ENCODE peak calls at places on chromosome 16, in seven cellular contexts. Y is left colon, P is substantia nigra, C is T-helper 1 cell, W is AG04449, T is cardiac septum, G is left ventricle myocardium inferior. E is an unnamed sample.

GRCh38 chr16:30523768-30524574 is 2.4 kb downstream of the ZNF768 start:
- DNase-seq in G (peak), P (no peak), C (no peak), W (no peak), T (no peak), Y (no peak), E (no peak)

GRCh38 chr16:30953511-30954124 is 3.9 kb upstream of the SETD1A start:
- DNase-seq in C (no peak), T (no peak), Y (peak), W (no peak), P (peak), G (no peak), E (peak)

GRCh38 chr16:70749681-70750601 is 51.0 kb downstream of the VAC14 start:
- DNase-seq in G (no peak), Y (no peak), T (no peak), W (no peak), P (peak), C (no peak), E (peak)

GRCh38 chr16:27273670-27274522 is 5.3 kb upstream of the NSMCE1 start:
- DNase-seq in Y (no peak), W (no peak), P (no peak), G (no peak), T (no peak), C (no peak), E (no peak)

GRCh38 chr16:87056083-87056482 is 261.1 kb downstream of the C16orf95 start:
- DNase-seq in W (no peak), Y (no peak), G (no peak), P (no peak), T (peak), C (no peak), E (no peak)

GRCh38 chr16:3983081-3983520 is 102.6 kb upstream of the CREBBP start:
- DNase-seq in W (no peak), P (peak), C (no peak), T (no peak), G (peak), Y (peak), E (peak)

GRCh38 chr16:84479716-84480450 is 24.6 kb downstream of the MEAK7 start:
- DNase-seq in G (no peak), T (no peak), C (no peak), W (no peak), Y (no peak), P (no peak), E (no peak)

GRCh38 chr16:66603537-66604375 is 748 bp upstream of the CMTM3 start:
- DNase-seq in T (no peak), Y (peak), P (peak), W (no peak), C (peak), G (peak), E (no peak)

GRCh38 chr16:4003166-4003565 is 113.1 kb downstream of the ADCY9 start:
- DNase-seq in G (no peak), Y (no peak), W (no peak), P (no peak), T (no peak), C (no peak), E (no peak)

GRCh38 chr16:85651822-85652430 is 36.8 kb downstream of the GINS2 start:
- DNase-seq in T (no peak), Y (no peak), G (no peak), C (no peak), W (no peak), P (no peak), E (no peak)

GRCh38 chr16:2019500-2019899 is at the start of gene NPW:
- DNase-seq in G (no peak), P (no peak), Y (peak), W (no peak), C (no peak), T (no peak), E (no peak)

GRCh38 chr16:16041196-16041892 is 91.9 kb downstream of the ABCC1 start:
- DNase-seq in C (no peak), Y (no peak), W (no peak), T (no peak), G (no peak), P (no peak), E (no peak)

GRCh38 chr16:31365131-31365865 is 10.3 kb downstream of the ITGAX start:
- DNase-seq in W (no peak), C (no peak), P (no peak), G (no peak), Y (no peak), T (peak), E (no peak)

GRCh38 chr16:74078877-74079586 is 217.6 kb upstream of the PSMD7 start:
- DNase-seq in T (no peak), C (no peak), W (no peak), Y (no peak), P (no peak), G (no peak), E (no peak)

GRCh38 chr16:2507679-2508064 is 6.1 kb upstream of the ATP6V0C start:
- DNase-seq in P (peak), W (no peak), G (peak), Y (peak), C (no peak), T (no peak), E (peak)

GRCh38 chr16:53022374-53022773 is 30.3 kb downstream of the CHD9NB start:
- DNase-seq in P (peak), Y (peak), W (no peak), T (no peak), C (no peak), G (no peak), E (no peak)

E was measured in hippocampal formation.